ENCODE peak calls at places on chromosomes 13 and 19, in four cellular contexts. One of them, this sample, is unnamed.

GRCh38 chr19:55474269-55475265 is 1.9 kb upstream of the ZNF628 start:
- DNase-seq in hepatocyte: no peak
- DNase-seq in fibroblast of lung: peak; percentile 92
- DNase-seq in HCT116: no peak
- DNase-seq in this sample: no peak

GRCh38 chr13:43136940-43137574 is 113.7 kb downstream of the DNAJC15 start:
- DNase-seq in hepatocyte: peak; percentile 19
- DNase-seq in fibroblast of lung: no peak
- DNase-seq in HCT116: no peak
- DNase-seq in this sample: no peak

GRCh38 chr13:42883771-42884170 is 102.4 kb downstream of the FAM216B start:
- DNase-seq in hepatocyte: peak; percentile 44
- DNase-seq in fibroblast of lung: peak; percentile 18
- DNase-seq in HCT116: peak; percentile 2
- DNase-seq in this sample: no peak

GRCh38 chr13:24713022-24713421 is 32.8 kb downstream of the ATP12A start:
- DNase-seq in hepatocyte: no peak
- DNase-seq in fibroblast of lung: peak; percentile 24
- DNase-seq in HCT116: no peak
- DNase-seq in this sample: no peak

GRCh38 chr19:44748426-44749254 is at the start of gene BCL3:
- DNase-seq in hepatocyte: peak; percentile 92
- DNase-seq in fibroblast of lung: no peak
- DNase-seq in HCT116: no peak
- DNase-seq in this sample: peak; percentile 86

GRCh38 chr13:107734891-107735620 is 480.3 kb downstream of the LIG4 start:
- DNase-seq in hepatocyte: no peak
- DNase-seq in fibroblast of lung: peak; percentile 59
- DNase-seq in HCT116: no peak
- DNase-seq in this sample: no peak

GRCh38 chr19:1164684-1165531 is 9.2 kb downstream of the SBNO2 start:
- DNase-seq in hepatocyte: no peak
- DNase-seq in fibroblast of lung: no peak
- DNase-seq in HCT116: no peak
- DNase-seq in this sample: no peak

GRCh38 chr13:92838786-92839185 is 387.8 kb upstream of the GPC6 start:
- DNase-seq in hepatocyte: no peak
- DNase-seq in fibroblast of lung: peak; percentile 98
- DNase-seq in HCT116: no peak
- DNase-seq in this sample: peak; percentile 69

GRCh38 chr19:33906578-33907335 is 110.1 kb downstream of the KCTD15 start:
- DNase-seq in hepatocyte: peak; percentile 28
- DNase-seq in fibroblast of lung: peak; percentile 51
- DNase-seq in HCT116: no peak
- DNase-seq in this sample: no peak

GRCh38 chr13:52921194-52921593 is 72.8 kb upstream of the PCDH8 start:
- DNase-seq in hepatocyte: no peak
- DNase-seq in fibroblast of lung: no peak
- DNase-seq in HCT116: no peak
- DNase-seq in this sample: peak; percentile 49

GRCh38 chr19:29662604-29663404 is 2.5 kb upstream of the PLEKHF1 start:
- DNase-seq in hepatocyte: peak; percentile 76
- DNase-seq in fibroblast of lung: peak; percentile 96
- DNase-seq in HCT116: no peak
- DNase-seq in this sample: no peak

GRCh38 chr19:54608205-54608604 is 14.8 kb downstream of the LILRA1 start:
- DNase-seq in hepatocyte: no peak
- DNase-seq in fibroblast of lung: no peak
- DNase-seq in HCT116: no peak
- DNase-seq in this sample: no peak

GRCh38 chr13:47134939-47135489 is 238.2 kb upstream of the HTR2A start:
- DNase-seq in hepatocyte: no peak
- DNase-seq in fibroblast of lung: no peak
- DNase-seq in HCT116: no peak
- DNase-seq in this sample: no peak

GRCh38 chr19:54684537-54684936 is 21.8 kb downstream of the LILRB4 start:
- DNase-seq in hepatocyte: no peak
- DNase-seq in fibroblast of lung: peak; percentile 2
- DNase-seq in HCT116: no peak
- DNase-seq in this sample: peak; percentile 76

GRCh38 chr13:36966404-36966803 is 32.7 kb downstream of the ALG5 start:
- DNase-seq in hepatocyte: no peak
- DNase-seq in fibroblast of lung: no peak
- DNase-seq in HCT116: no peak
- DNase-seq in this sample: no peak

GRCh38 chr19:2584002-2584401 is 108.1 kb downstream of the GADD45B start:
- DNase-seq in hepatocyte: no peak
- DNase-seq in fibroblast of lung: no peak
- DNase-seq in HCT116: no peak
- DNase-seq in this sample: no peak

GRCh38 chr19:47001584-47001983 is 18.1 kb upstream of the NPAS1 start:
- DNase-seq in hepatocyte: no peak
- DNase-seq in fibroblast of lung: no peak
- DNase-seq in HCT116: no peak
- DNase-seq in this sample: no peak

GRCh38 chr13:90868321-90868920 is 479.1 kb upstream of the MIR17HG start:
- DNase-seq in hepatocyte: peak; percentile 28
- DNase-seq in fibroblast of lung: peak; percentile 7
- DNase-seq in HCT116: peak; percentile 8
- DNase-seq in this sample: no peak

GRCh38 chr19:31304877-31305312 is 44.3 kb downstream of the TSHZ3 start:
- DNase-seq in hepatocyte: no peak
- DNase-seq in fibroblast of lung: no peak
- DNase-seq in HCT116: no peak
- DNase-seq in this sample: no peak

GRCh38 chr19:397321-397720 is 11.6 kb downstream of the C2CD4C start:
- DNase-seq in hepatocyte: no peak
- DNase-seq in fibroblast of lung: no peak
- DNase-seq in HCT116: no peak
- DNase-seq in this sample: no peak

GRCh38 chr13:40026174-40026585 is 370.7 kb downstream of the COG6 start:
- DNase-seq in hepatocyte: no peak
- DNase-seq in fibroblast of lung: peak; percentile 73
- DNase-seq in HCT116: no peak
- DNase-seq in this sample: peak; percentile 74

GRCh38 chr13:48400820-48401219 is 12.1 kb downstream of the LPAR6 start:
- DNase-seq in hepatocyte: peak; percentile 32
- DNase-seq in fibroblast of lung: peak; percentile 79
- DNase-seq in HCT116: no peak
- DNase-seq in this sample: peak; percentile 12

GRCh38 chr19:55304279-55304978 is 20.6 kb downstream of the BRSK1 start:
- DNase-seq in hepatocyte: peak; percentile 44
- DNase-seq in fibroblast of lung: peak; percentile 23
- DNase-seq in HCT116: no peak
- DNase-seq in this sample: no peak

GRCh38 chr19:17881701-17882100 is 10.0 kb downstream of the SLC5A5 start:
- DNase-seq in hepatocyte: no peak
- DNase-seq in fibroblast of lung: no peak
- DNase-seq in HCT116: no peak
- DNase-seq in this sample: no peak

GRCh38 chr19:37551123-37551993 is 43.2 kb downstream of the ZNF571 start:
- DNase-seq in hepatocyte: no peak
- DNase-seq in fibroblast of lung: peak; percentile 71
- DNase-seq in HCT116: no peak
- DNase-seq in this sample: no peak

GRCh38 chr13:77002590-77003190 is 10.8 kb downstream of the CLN5 start:
- DNase-seq in hepatocyte: peak; percentile 44
- DNase-seq in fibroblast of lung: peak; percentile 24
- DNase-seq in HCT116: peak; percentile 12
- DNase-seq in this sample: no peak

GRCh38 chr19:55452381-55453325 is 8.8 kb downstream of the ISOC2 start:
- DNase-seq in hepatocyte: peak; percentile 78
- DNase-seq in fibroblast of lung: peak; percentile 73
- DNase-seq in HCT116: no peak
- DNase-seq in this sample: no peak

GRCh38 chr19:20928371-20928770 is 5.3 kb downstream of the ZNF85 start:
- DNase-seq in hepatocyte: no peak
- DNase-seq in fibroblast of lung: peak; percentile 99
- DNase-seq in HCT116: no peak
- DNase-seq in this sample: no peak

GRCh38 chr19:33758541-33759013 is 38.1 kb upstream of the KCTD15 start:
- DNase-seq in hepatocyte: no peak
- DNase-seq in fibroblast of lung: peak; percentile 25
- DNase-seq in HCT116: no peak
- DNase-seq in this sample: peak; percentile 90

GRCh38 chr13:49532593-49532992 is 36.8 kb downstream of the PHF11 start:
- DNase-seq in hepatocyte: no peak
- DNase-seq in fibroblast of lung: no peak
- DNase-seq in HCT116: no peak
- DNase-seq in this sample: no peak

GRCh38 chr19:19491321-19492025 is 23.9 kb downstream of the TSSK6 start:
- DNase-seq in hepatocyte: no peak
- DNase-seq in fibroblast of lung: no peak
- DNase-seq in HCT116: no peak
- DNase-seq in this sample: no peak

GRCh38 chr13:90447735-90448103 is 899.8 kb upstream of the MIR17HG start:
- DNase-seq in hepatocyte: no peak
- DNase-seq in fibroblast of lung: peak; percentile 95
- DNase-seq in HCT116: peak; percentile 1
- DNase-seq in this sample: no peak

GRCh38 chr19:53881482-53882390 is at the start of gene PRKCG:
- DNase-seq in hepatocyte: peak; percentile 82
- DNase-seq in fibroblast of lung: no peak
- DNase-seq in HCT116: no peak
- DNase-seq in this sample: no peak

GRCh38 chr13:49908637-49909036 is 27.5 kb downstream of the SPRYD7 start:
- DNase-seq in hepatocyte: no peak
- DNase-seq in fibroblast of lung: no peak
- DNase-seq in HCT116: peak; percentile 2
- DNase-seq in this sample: no peak

GRCh38 chr13:65456150-65456912 is 1773.8 kb downstream of the PCDH9 start:
- DNase-seq in hepatocyte: no peak
- DNase-seq in fibroblast of lung: no peak
- DNase-seq in HCT116: no peak
- DNase-seq in this sample: no peak

GRCh38 chr13:102311433-102311796 is 90.4 kb downstream of the FGF14 start:
- DNase-seq in hepatocyte: no peak
- DNase-seq in fibroblast of lung: no peak
- DNase-seq in HCT116: no peak
- DNase-seq in this sample: no peak

DNA sequence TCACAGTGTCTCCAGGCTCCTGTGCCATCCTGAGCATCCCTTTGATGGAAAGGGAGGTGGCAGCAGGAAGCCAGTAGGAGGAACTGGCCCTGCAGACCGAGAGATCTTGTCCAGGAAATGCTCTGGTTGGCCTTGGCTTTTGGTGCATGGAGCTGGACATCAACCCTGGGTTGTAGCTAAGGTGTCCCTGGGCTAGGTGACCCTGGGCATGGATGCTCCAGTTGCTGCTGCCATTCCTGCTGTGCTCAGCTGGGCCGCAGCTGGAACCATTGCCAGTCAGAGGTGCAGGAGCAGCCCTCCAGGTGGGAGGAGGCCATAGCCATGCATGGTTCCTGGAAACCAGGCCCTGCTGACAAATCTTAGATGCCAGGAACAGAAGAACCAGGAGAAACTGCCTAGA is 67.5 kb downstream of the ZNF98 start:
- DNase-seq in hepatocyte: no peak
- DNase-seq in fibroblast of lung: no peak
- DNase-seq in HCT116: no peak
- DNase-seq in this sample: no peak
- TF ChIP-seq EZH2 in hepatocyte: no peak
- TF ChIP-seq EZH2 in fibroblast of lung: no peak
- TF ChIP-seq EZH2 in HCT116: no peak
- TF ChIP-seq EZH2 in this sample: no peak

GRCh38 chr13:111536239-111536638 is 215.8 kb downstream of the TEX29 start:
- DNase-seq in hepatocyte: no peak
- DNase-seq in fibroblast of lung: no peak
- DNase-seq in HCT116: no peak
- DNase-seq in this sample: no peak
- TF ChIP-seq EZH2 in hepatocyte: no peak
- TF ChIP-seq EZH2 in fibroblast of lung: no peak
- TF ChIP-seq EZH2 in HCT116: no peak
- TF ChIP-seq EZH2 in this sample: no peak

DNA sequence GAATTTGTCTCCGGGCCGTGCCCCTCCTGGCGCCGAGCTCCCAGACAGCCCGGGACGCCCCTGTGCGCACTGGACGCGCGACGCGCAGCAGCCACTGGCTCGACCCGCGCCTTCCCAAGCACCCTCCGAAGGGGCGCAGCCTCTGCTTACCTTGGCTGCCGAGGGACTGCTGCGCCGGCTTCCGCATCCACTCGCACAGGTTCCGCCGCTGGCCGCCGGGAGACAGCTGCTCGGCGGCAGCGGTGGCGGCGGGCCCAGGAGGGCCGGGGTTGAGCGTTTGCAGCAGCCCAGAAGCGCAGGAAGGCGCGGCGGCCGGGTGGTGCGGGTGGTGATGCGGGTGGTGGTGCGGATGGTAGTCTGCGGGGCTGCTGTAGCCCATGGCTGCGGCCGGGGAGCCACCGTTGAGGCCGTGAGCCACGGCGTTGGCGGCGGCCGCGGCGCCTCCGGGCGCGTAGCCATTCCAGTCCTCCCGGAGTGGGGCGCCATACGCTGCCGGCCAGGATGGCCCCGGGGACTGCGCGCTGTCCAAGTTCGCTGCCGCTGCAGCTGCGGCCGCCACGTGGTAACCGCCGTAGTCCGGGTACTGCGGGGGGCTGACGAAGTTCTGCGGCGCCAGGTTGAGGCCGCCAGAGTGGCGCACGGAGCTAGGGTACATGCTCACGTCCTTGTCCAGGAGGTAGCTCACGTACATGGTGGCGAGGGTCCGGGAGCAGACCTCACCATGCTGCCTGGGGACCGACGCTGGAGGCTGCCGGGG is 621 bp downstream of the CDX2 start:
- DNase-seq in hepatocyte: no peak
- DNase-seq in fibroblast of lung: no peak
- DNase-seq in HCT116: no peak
- DNase-seq in this sample: no peak
- TF ChIP-seq EZH2 in hepatocyte: peak; percentile 87
- TF ChIP-seq EZH2 in fibroblast of lung: peak; percentile 80
- TF ChIP-seq EZH2 in HCT116: no peak
- TF ChIP-seq EZH2 in this sample: no peak

DNA sequence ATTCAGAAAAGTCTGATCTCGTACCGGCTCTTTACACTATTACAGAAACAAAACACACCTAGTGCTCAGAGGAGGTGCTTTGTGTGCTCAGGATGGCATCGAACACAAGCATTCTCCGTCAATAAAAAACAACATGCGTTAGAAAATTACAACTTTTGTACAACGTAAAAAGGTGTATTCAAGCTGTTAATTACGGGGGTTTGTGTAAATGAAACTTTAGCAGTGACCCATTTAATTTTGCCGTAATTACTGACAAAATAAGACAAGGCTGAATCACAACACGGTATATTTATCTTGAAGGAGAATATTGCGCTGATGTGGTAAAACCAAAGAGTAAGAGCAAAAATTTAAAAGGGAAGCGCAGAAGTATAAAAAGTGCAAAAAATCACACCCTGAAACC is 6.5 kb upstream of the SOX1 start:
- DNase-seq in hepatocyte: no peak
- DNase-seq in fibroblast of lung: no peak
- DNase-seq in HCT116: no peak
- DNase-seq in this sample: no peak
- TF ChIP-seq EZH2 in hepatocyte: no peak
- TF ChIP-seq EZH2 in fibroblast of lung: no peak
- TF ChIP-seq EZH2 in HCT116: no peak
- TF ChIP-seq EZH2 in this sample: no peak